ENCODE peak calls at places on chromosome 9, in five cellular contexts. One of them, this sample, is unnamed. For H3K9me3, the result is how much of the 10 kb centered on the place peaks cover.

GRCh38 chr9:124203818-124204217 is 53.9 kb upstream of the NEK6 start:
- DNase-seq in GM12878: no peak
- DNase-seq in SK-N-SH: no peak
- DNase-seq in sigmoid colon: no peak
- DNase-seq in prostate gland: no peak
- DNase-seq in this sample: no peak

GRCh38 chr9:114190563-114190905 is 35.2 kb downstream of the COL27A1 start:
- DNase-seq in GM12878: no peak
- DNase-seq in SK-N-SH: no peak
- DNase-seq in sigmoid colon: no peak
- DNase-seq in prostate gland: no peak
- DNase-seq in this sample: no peak

GRCh38 chr9:137721479-137721878 is 102.7 kb downstream of the EHMT1 start:
- DNase-seq in GM12878: no peak
- DNase-seq in SK-N-SH: no peak
- DNase-seq in sigmoid colon: no peak
- DNase-seq in prostate gland: no peak
- DNase-seq in this sample: no peak

GRCh38 chr9:36276840-36277239 is 18.6 kb upstream of the GNE start:
- DNase-seq in GM12878: no peak
- DNase-seq in SK-N-SH: no peak
- DNase-seq in sigmoid colon: no peak
- DNase-seq in prostate gland: no peak
- DNase-seq in this sample: no peak

GRCh38 chr9:136423432-136424146 is 13.1 kb downstream of the PMPCA start:
- DNase-seq in GM12878: no peak
- DNase-seq in SK-N-SH: no peak
- DNase-seq in sigmoid colon: no peak
- DNase-seq in prostate gland: no peak
- DNase-seq in this sample: peak

GRCh38 chr9:134644715-134645606 is 3.4 kb downstream of the COL5A1 start:
- DNase-seq in GM12878: no peak
- DNase-seq in SK-N-SH: peak
- DNase-seq in sigmoid colon: peak
- DNase-seq in prostate gland: peak
- DNase-seq in this sample: peak

GRCh38 chr9:12464910-12465512 is 228.2 kb upstream of the TYRP1 start:
- DNase-seq in GM12878: no peak
- DNase-seq in SK-N-SH: peak
- DNase-seq in sigmoid colon: no peak
- DNase-seq in prostate gland: no peak
- DNase-seq in this sample: no peak

GRCh38 chr9:129745186-129745585 is 7.7 kb downstream of the PTGES start:
- DNase-seq in GM12878: no peak
- DNase-seq in SK-N-SH: no peak
- DNase-seq in sigmoid colon: no peak
- DNase-seq in prostate gland: no peak
- DNase-seq in this sample: no peak

GRCh38 chr9:105901514-105902109 is 207.3 kb downstream of the TMEM38B start:
- DNase-seq in GM12878: no peak
- DNase-seq in SK-N-SH: peak
- DNase-seq in sigmoid colon: no peak
- DNase-seq in prostate gland: peak
- DNase-seq in this sample: peak

GRCh38 chr9:31715250-31715649 is 669.2 kb upstream of the ACO1 start:
- DNase-seq in GM12878: no peak
- DNase-seq in SK-N-SH: no peak
- DNase-seq in sigmoid colon: no peak
- DNase-seq in prostate gland: no peak
- DNase-seq in this sample: no peak

GRCh38 chr9:94212091-94212490 is 47.0 kb upstream of the ZNF169 start:
- DNase-seq in GM12878: no peak
- DNase-seq in SK-N-SH: no peak
- DNase-seq in sigmoid colon: no peak
- DNase-seq in prostate gland: no peak
- DNase-seq in this sample: no peak

GRCh38 chr9:94593459-94594345 is at the start of gene FBP2:
- DNase-seq in GM12878: no peak
- DNase-seq in SK-N-SH: no peak
- DNase-seq in sigmoid colon: no peak
- DNase-seq in prostate gland: no peak
- DNase-seq in this sample: no peak

GRCh38 chr9:15642369-15642962 is 89.6 kb downstream of the CCDC171 start:
- DNase-seq in GM12878: no peak
- DNase-seq in SK-N-SH: peak
- DNase-seq in sigmoid colon: no peak
- DNase-seq in prostate gland: no peak
- DNase-seq in this sample: no peak

GRCh38 chr9:110531776-110532175 is 47.8 kb downstream of the SVEP1 start:
- DNase-seq in GM12878: no peak
- DNase-seq in SK-N-SH: no peak
- DNase-seq in sigmoid colon: no peak
- DNase-seq in prostate gland: no peak
- DNase-seq in this sample: no peak

GRCh38 chr9:134418986-134419683 is 92.9 kb downstream of the RXRA start:
- DNase-seq in GM12878: no peak
- DNase-seq in SK-N-SH: no peak
- DNase-seq in sigmoid colon: no peak
- DNase-seq in prostate gland: no peak
- DNase-seq in this sample: no peak

GRCh38 chr9:99682870-99683269 is 138.8 kb upstream of the NR4A3 start:
- DNase-seq in GM12878: no peak
- DNase-seq in SK-N-SH: no peak
- DNase-seq in sigmoid colon: no peak
- DNase-seq in prostate gland: no peak
- DNase-seq in this sample: peak

GRCh38 chr9:81363916-81364480 is 325.3 kb downstream of the TLE1 start:
- DNase-seq in GM12878: no peak
- DNase-seq in SK-N-SH: no peak
- DNase-seq in sigmoid colon: no peak
- DNase-seq in prostate gland: no peak
- DNase-seq in this sample: no peak

GRCh38 chr9:33852216-33852826 is 35.4 kb downstream of the UBE2R2 start:
- DNase-seq in GM12878: no peak
- DNase-seq in SK-N-SH: peak
- DNase-seq in sigmoid colon: peak
- DNase-seq in prostate gland: peak
- DNase-seq in this sample: no peak

GRCh38 chr9:128552744-128553221 is 396 bp downstream of the SPTAN1 start:
- DNase-seq in GM12878: no peak
- DNase-seq in SK-N-SH: peak
- DNase-seq in sigmoid colon: peak
- DNase-seq in prostate gland: peak
- DNase-seq in this sample: no peak

GRCh38 chr9:135604437-135605237 is 34.7 kb downstream of the GLT6D1 start:
- DNase-seq in GM12878: no peak
- DNase-seq in SK-N-SH: peak
- DNase-seq in sigmoid colon: peak
- DNase-seq in prostate gland: peak
- DNase-seq in this sample: peak

GRCh38 chr9:121388140-121388925 is 18.3 kb upstream of the STOM start:
- DNase-seq in GM12878: no peak
- DNase-seq in SK-N-SH: no peak
- DNase-seq in sigmoid colon: no peak
- DNase-seq in prostate gland: no peak
- DNase-seq in this sample: no peak

GRCh38 chr9:104864675-104865104 is 63.3 kb downstream of the ABCA1 start:
- DNase-seq in GM12878: no peak
- DNase-seq in SK-N-SH: peak
- DNase-seq in sigmoid colon: no peak
- DNase-seq in prostate gland: no peak
- DNase-seq in this sample: no peak

GRCh38 chr9:37290881-37291485 is 131.5 kb upstream of the GRHPR start:
- DNase-seq in GM12878: no peak
- DNase-seq in SK-N-SH: no peak
- DNase-seq in sigmoid colon: no peak
- DNase-seq in prostate gland: no peak
- DNase-seq in this sample: no peak

GRCh38 chr9:36416870-36417269 is 16.8 kb upstream of the RNF38 start:
- DNase-seq in GM12878: no peak
- DNase-seq in SK-N-SH: no peak
- DNase-seq in sigmoid colon: no peak
- DNase-seq in prostate gland: peak
- DNase-seq in this sample: peak

GRCh38 chr9:119726035-119726434 is 356.8 kb upstream of the BRINP1 start:
- DNase-seq in GM12878: no peak
- DNase-seq in SK-N-SH: no peak
- DNase-seq in sigmoid colon: no peak
- DNase-seq in prostate gland: no peak
- DNase-seq in this sample: no peak

GRCh38 chr9:38082456-38083287 is 13.6 kb upstream of the SHB start:
- DNase-seq in GM12878: no peak
- DNase-seq in SK-N-SH: no peak
- DNase-seq in sigmoid colon: peak
- DNase-seq in prostate gland: no peak
- DNase-seq in this sample: no peak

DNA sequence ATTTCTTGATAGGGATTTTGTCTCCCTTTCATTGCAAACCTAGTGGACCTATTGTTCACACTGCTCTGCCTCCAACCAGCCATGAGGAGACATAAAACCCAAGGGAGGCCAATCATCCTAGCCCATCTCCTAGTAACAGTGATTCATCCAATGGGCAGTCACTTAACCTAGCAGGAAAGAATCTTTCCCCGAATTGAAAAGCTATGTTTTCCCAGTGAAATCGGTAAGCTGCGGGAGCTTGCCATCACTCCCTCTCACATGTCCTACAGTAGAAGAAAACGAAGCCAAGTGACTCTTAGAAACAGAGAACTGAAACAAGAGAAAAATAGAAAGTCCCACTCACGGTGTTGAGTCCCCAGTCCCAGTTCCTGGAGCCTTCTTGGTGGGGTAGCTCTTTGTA is 123.3 kb downstream of the SUSD1 start:
- DNase-seq in GM12878: no peak
- DNase-seq in SK-N-SH: no peak
- DNase-seq in sigmoid colon: no peak
- DNase-seq in prostate gland: no peak
- DNase-seq in this sample: no peak
- H3K27ac ChIP-seq in GM12878: peak
- H3K27ac ChIP-seq in SK-N-SH: no peak
- H3K27ac ChIP-seq in sigmoid colon: no peak
- H3K27ac ChIP-seq in prostate gland: no peak
- H3K27ac ChIP-seq in this sample: no peak

DNA sequence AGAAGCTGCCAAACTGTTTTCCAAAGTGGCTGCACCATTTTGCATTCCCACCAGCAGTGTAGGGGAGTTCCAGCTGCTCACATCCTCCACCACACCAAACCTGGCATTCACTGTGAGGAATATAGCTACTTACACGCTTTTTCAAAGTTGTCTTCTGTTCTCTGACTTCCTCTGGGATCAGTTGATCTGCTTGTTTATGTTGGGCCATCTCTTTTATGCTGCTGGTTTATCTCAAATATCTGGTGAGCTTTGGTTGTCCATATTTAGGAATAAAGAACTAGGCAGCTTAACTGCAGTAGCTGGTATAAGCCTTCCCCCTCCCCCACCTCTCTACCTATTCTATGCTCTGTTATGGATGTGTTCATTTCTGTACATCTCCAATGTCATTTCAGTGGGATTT is 8.5 kb upstream of the ZNF79 start:
- DNase-seq in GM12878: no peak
- DNase-seq in SK-N-SH: no peak
- DNase-seq in sigmoid colon: no peak
- DNase-seq in prostate gland: no peak
- DNase-seq in this sample: no peak
- TF ChIP-seq POLR2AphosphoS5 in GM12878: no peak
- TF ChIP-seq POLR2AphosphoS5 in SK-N-SH: no peak
- TF ChIP-seq POLR2AphosphoS5 in sigmoid colon: peak
- TF ChIP-seq POLR2AphosphoS5 in prostate gland: no peak
- TF ChIP-seq POLR2AphosphoS5 in this sample: no peak

GRCh38 chr9:92122061-92122460 is 6.8 kb upstream of the SPTLC1 start:
- DNase-seq in GM12878: no peak
- DNase-seq in SK-N-SH: no peak
- DNase-seq in sigmoid colon: no peak
- DNase-seq in prostate gland: no peak
- DNase-seq in this sample: no peak
- H3K9me3 ChIP-seq in GM12878: under half
- H3K9me3 ChIP-seq in SK-N-SH: under half
- H3K9me3 ChIP-seq in sigmoid colon: under half
- H3K9me3 ChIP-seq in prostate gland: under half
- H3K9me3 ChIP-seq in this sample: under half

GRCh38 chr9:97940233-97940632 is 2.3 kb upstream of the HEMGN start:
- DNase-seq in GM12878: no peak
- DNase-seq in SK-N-SH: no peak
- DNase-seq in sigmoid colon: no peak
- DNase-seq in prostate gland: no peak
- DNase-seq in this sample: no peak
- H3K27ac ChIP-seq in GM12878: no peak
- H3K27ac ChIP-seq in SK-N-SH: no peak
- H3K27ac ChIP-seq in sigmoid colon: no peak
- H3K27ac ChIP-seq in prostate gland: no peak
- H3K27ac ChIP-seq in this sample: no peak

GRCh38 chr9:89442981-89443817 is 54.7 kb downstream of the SEMA4D start:
- DNase-seq in GM12878: no peak
- DNase-seq in SK-N-SH: no peak
- DNase-seq in sigmoid colon: no peak
- DNase-seq in prostate gland: peak
- DNase-seq in this sample: no peak
- TF ChIP-seq POLR2AphosphoS5 in GM12878: no peak
- TF ChIP-seq POLR2AphosphoS5 in SK-N-SH: no peak
- TF ChIP-seq POLR2AphosphoS5 in sigmoid colon: no peak
- TF ChIP-seq POLR2AphosphoS5 in prostate gland: no peak
- TF ChIP-seq POLR2AphosphoS5 in this sample: no peak

DNA sequence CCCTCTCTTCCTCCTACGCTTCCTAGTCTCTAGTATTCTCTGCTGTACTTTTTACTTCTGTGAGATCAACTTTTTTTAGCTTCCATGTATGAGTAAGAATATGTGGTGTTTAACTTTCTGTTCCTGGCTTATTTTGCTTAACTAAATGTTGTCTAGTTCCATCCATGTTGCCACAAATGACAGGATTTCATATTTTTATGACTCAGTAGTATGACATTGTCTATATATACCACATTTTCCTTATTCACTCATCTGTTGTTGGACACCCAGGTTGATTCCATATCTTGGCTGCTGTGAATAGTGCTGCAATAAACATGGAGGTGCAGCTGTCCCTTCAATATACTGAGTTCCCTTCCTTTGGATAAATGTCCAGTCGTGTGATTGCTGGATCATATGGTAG is 34.8 kb downstream of the FGD3 start:
- DNase-seq in GM12878: no peak
- DNase-seq in SK-N-SH: no peak
- DNase-seq in sigmoid colon: no peak
- DNase-seq in prostate gland: no peak
- DNase-seq in this sample: no peak
- H3K9me3 ChIP-seq in GM12878: under half
- H3K9me3 ChIP-seq in SK-N-SH: under half
- H3K9me3 ChIP-seq in sigmoid colon: under half
- H3K9me3 ChIP-seq in prostate gland: under half
- H3K9me3 ChIP-seq in this sample: under half

This sample was measured in upper lobe of left lung.